ENCODE peak calls at places on chromosomes 11 and 22, in four cellular contexts. D is CD8-positive, alpha-beta memory T cell; T is right cardiac atrium; E is HFF-Myc. C is an unnamed sample.

GRCh38 chr11:2830886-2831285 is 54.7 kb downstream of the CDKN1C start:
- DNase-seq in D (no peak), T (peak), E (no peak), C (peak)

GRCh38 chr22:46674367-46674781 is 54.2 kb downstream of the GRAMD4 start:
- DNase-seq in D (peak), T (peak), E (no peak), C (peak)

GRCh38 chr11:116792869-116793475 is 1.3 kb upstream of the APOA5 start:
- DNase-seq in D (no peak), T (no peak), E (peak), C (no peak)

GRCh38 chr11:120706257-120706656 is 194.7 kb downstream of the GRIK4 start:
- DNase-seq in D (no peak), T (no peak), E (no peak), C (no peak)

GRCh38 chr11:107752954-107753822 is 41.3 kb upstream of the SLN start:
- DNase-seq in D (no peak), T (no peak), E (no peak), C (no peak)

GRCh38 chr11:64356498-64357411 is 2.2 kb upstream of the RPS6KA4 start:
- DNase-seq in D (no peak), T (peak), E (no peak), C (no peak)

GRCh38 chr11:134125507-134125906 is 56.6 kb downstream of the JAM3 start:
- DNase-seq in D (no peak), T (no peak), E (no peak), C (no peak)

GRCh38 chr11:93524173-93524536 is 19.0 kb downstream of the SMCO4 start:
- DNase-seq in D (no peak), T (no peak), E (no peak), C (no peak)